ENCODE peak calls at places on chromosome 16, in eight cellular contexts. P is skeletal muscle cell, R is AG04450, O is pancreas, H is HFF-Myc, W is AG09309, V is endothelial cell of umbilical vein, Z is dorsolateral prefrontal cortex. U is an unnamed sample.

GRCh38 chr16:69859105-69859969 is 91.8 kb upstream of the CLEC18A start:
- DNase-seq in H (no peak), R (no peak), Z (no peak), P (no peak), V (peak), W (no peak), O (peak), U (no peak)

GRCh38 chr16:62363451-62363850 is 327.2 kb upstream of the CDH8 start:
- DNase-seq in P (no peak), Z (no peak), V (no peak), R (no peak), H (no peak), W (no peak), O (no peak), U (no peak)

GRCh38 chr16:70593544-70593943 is 52.8 kb upstream of the IL34 start:
- DNase-seq in W (no peak), O (no peak), Z (no peak), P (no peak), R (no peak), H (no peak), V (no peak), U (no peak)

GRCh38 chr16:31131841-31132271 is 3.7 kb downstream of the PRSS8 start:
- DNase-seq in H (no peak), P (no peak), Z (no peak), V (no peak), O (no peak), W (no peak), R (no peak), U (no peak)

GRCh38 chr16:14475370-14476139 is 154.5 kb downstream of the PARN start:
- DNase-seq in P (no peak), Z (no peak), R (no peak), W (no peak), O (no peak), H (no peak), V (no peak), U (no peak)

GRCh38 chr16:68359398-68360191 is 48.8 kb downstream of the PRMT7 start:
- DNase-seq in V (no peak), O (no peak), Z (no peak), H (no peak), R (no peak), P (no peak), W (no peak), U (no peak)

GRCh38 chr16:72990003-72990521 is 57.9 kb downstream of the ZFHX3 start:
- DNase-seq in W (peak), P (peak), O (no peak), V (peak), Z (no peak), H (peak), R (peak), U (no peak)

GRCh38 chr16:7509919-7510705 is 177.5 kb downstream of the RBFOX1 start:
- DNase-seq in P (peak), R (no peak), W (no peak), O (no peak), V (no peak), Z (peak), H (no peak), U (no peak)

GRCh38 chr16:69017036-69017783 is 88.2 kb upstream of the HAS3 start:
- DNase-seq in V (peak), O (no peak), P (no peak), Z (no peak), H (peak), W (peak), R (no peak), U (no peak)

GRCh38 chr16:26838931-26839330 is 227.8 kb upstream of the C16orf82 start:
- DNase-seq in H (no peak), V (no peak), Z (no peak), R (no peak), W (no peak), O (no peak), P (no peak), U (no peak)

GRCh38 chr16:5875416-5875815 is 777.8 kb upstream of the EEF2KMT start:
- DNase-seq in W (no peak), H (no peak), O (no peak), V (no peak), Z (no peak), R (no peak), P (no peak), U (no peak)

GRCh38 chr16:5001986-5002385 is 31.7 kb downstream of the NAGPA start:
- DNase-seq in W (no peak), P (no peak), H (no peak), V (no peak), O (no peak), Z (no peak), R (no peak), U (no peak)

GRCh38 chr16:29877266-29877961 is 14.4 kb upstream of the CDIPT start:
- DNase-seq in W (no peak), V (peak), O (no peak), R (no peak), P (no peak), H (no peak), Z (no peak), U (no peak)

GRCh38 chr16:88853336-88853941 is 3.3 kb downstream of the GALNS start:
- DNase-seq in P (no peak), O (no peak), Z (no peak), W (no peak), R (no peak), V (no peak), H (no peak), U (no peak)

GRCh38 chr16:12061336-12062055 is 85.0 kb downstream of the SNX29 start:
- DNase-seq in W (no peak), R (no peak), H (no peak), V (no peak), Z (no peak), O (no peak), P (no peak), U (no peak)

GRCh38 chr16:31708348-31708747 is 165.3 kb upstream of the ZNF267 start:
- DNase-seq in Z (no peak), V (no peak), W (no peak), H (no peak), O (no peak), P (no peak), R (no peak), U (no peak)

GRCh38 chr16:58511933-58512815 is 3.1 kb upstream of the SETD6 start:
- DNase-seq in Z (peak), O (peak), P (no peak), H (no peak), W (no peak), R (peak), V (peak), U (peak)

GRCh38 chr16:10934325-10935107 is 7.8 kb downstream of the DEXI start:
- DNase-seq in O (no peak), Z (no peak), R (no peak), P (no peak), W (no peak), V (no peak), H (no peak), U (no peak)

GRCh38 chr16:10935491-10935890 is 6.8 kb downstream of the DEXI start:
- DNase-seq in V (no peak), Z (no peak), H (no peak), P (no peak), O (no peak), R (no peak), W (no peak), U (no peak)

GRCh38 chr16:10937068-10937859 is 5.0 kb downstream of the DEXI start:
- DNase-seq in R (no peak), V (no peak), W (no peak), P (no peak), Z (no peak), H (no peak), O (no peak), U (no peak)

GRCh38 chr16:10938321-10938720 is 3.9 kb downstream of the DEXI start:
- DNase-seq in W (no peak), H (no peak), R (no peak), V (no peak), Z (no peak), P (no peak), O (peak), U (no peak)

DNA sequence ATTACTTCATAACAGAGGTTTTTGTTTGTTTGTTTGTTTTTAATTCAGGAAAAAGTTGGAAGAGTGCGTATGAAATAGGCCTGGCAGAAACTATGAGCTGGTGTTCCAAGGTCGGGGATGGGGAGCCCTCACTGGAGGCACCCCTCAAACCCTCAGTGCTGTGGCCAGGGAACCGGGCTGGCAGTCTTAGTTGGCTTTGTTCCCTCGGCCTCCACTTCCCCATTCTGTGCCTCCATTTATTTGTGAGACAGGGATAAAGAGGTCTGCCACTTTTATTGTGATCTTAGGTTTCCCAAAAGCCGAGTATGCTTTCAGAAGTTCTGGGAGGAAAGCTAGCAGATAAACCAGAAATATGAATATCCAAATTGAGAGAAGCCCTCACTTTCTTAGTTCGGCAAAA is 5.7 kb downstream of the DEXI start:
- DNase-seq in H (no peak), V (no peak), W (no peak), Z (no peak), R (no peak), P (no peak), O (no peak), U (no peak)
- H3K4me3 ChIP-seq in H (no peak), V (no peak), W (no peak), Z (no peak), R (no peak), P (no peak), O (no peak), U (no peak)

GRCh38 chr16:86497551-86498021 is 12.7 kb upstream of the FOXF1 start:
- DNase-seq in O (no peak), W (no peak), V (no peak), Z (no peak), P (no peak), R (no peak), H (no peak), U (no peak)
- H3K4me3 ChIP-seq in O (no peak), W (no peak), V (no peak), Z (no peak), P (no peak), R (peak), H (peak), U (no peak)

DNA sequence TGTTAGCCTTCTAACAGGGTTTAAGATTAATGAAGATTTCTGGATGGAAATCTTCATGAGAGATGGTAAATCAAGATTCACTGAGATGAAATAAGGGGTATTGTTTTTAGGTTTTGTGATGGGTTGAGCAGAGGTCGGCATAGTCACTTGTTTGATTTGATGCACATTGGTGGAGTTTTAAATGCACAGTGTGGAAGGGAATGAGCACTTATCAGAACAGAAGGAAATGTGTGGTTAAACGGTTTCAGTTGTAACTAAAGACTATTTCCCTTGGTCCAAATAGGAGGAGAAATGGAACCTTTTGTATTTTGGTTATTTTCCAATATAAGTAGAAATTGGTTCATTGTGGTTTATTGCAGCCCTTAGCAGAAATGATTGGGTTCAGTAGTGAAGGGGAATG is 34.1 kb downstream of the CBFB start:
- DNase-seq in R (no peak), H (no peak), V (no peak), P (no peak), W (no peak), O (no peak), Z (no peak), U (no peak)
- H3K4me3 ChIP-seq in R (no peak), H (no peak), V (no peak), P (no peak), W (no peak), O (no peak), Z (no peak), U (no peak)

GRCh38 chr16:84730406-84731106 is 30.8 kb downstream of the USP10 start:
- DNase-seq in V (peak), W (peak), R (peak), P (peak), Z (no peak), H (peak), O (no peak), U (no peak)
- H3K4me3 ChIP-seq in V (no peak), W (no peak), R (peak), P (peak), Z (no peak), H (no peak), O (no peak), U (no peak)

DNA sequence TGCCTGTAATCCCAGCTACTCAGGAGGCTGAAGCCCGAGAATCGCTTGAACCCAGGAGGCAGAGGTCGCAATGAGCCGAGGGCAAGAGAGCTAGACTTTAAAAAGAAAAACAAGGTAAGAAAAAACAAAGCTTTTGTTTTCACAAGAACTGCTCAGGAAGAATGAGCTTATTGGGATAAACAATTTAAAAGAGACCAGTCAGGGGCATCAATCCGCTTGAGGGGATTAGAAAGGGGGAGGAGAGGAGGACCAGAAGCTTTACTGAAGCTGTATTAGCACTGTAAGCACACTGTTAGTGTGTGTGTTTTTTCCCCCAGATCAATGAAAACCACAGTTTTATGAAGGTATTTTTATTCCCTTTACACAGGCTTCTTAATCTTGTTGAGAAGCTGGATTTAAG is 8.8 kb downstream of the TMEM170A start:
- DNase-seq in V (no peak), Z (no peak), H (no peak), W (no peak), R (no peak), O (no peak), P (no peak), U (no peak)
- H3K4me3 ChIP-seq in V (no peak), Z (no peak), H (no peak), W (no peak), R (no peak), O (no peak), P (no peak), U (no peak)

DNA sequence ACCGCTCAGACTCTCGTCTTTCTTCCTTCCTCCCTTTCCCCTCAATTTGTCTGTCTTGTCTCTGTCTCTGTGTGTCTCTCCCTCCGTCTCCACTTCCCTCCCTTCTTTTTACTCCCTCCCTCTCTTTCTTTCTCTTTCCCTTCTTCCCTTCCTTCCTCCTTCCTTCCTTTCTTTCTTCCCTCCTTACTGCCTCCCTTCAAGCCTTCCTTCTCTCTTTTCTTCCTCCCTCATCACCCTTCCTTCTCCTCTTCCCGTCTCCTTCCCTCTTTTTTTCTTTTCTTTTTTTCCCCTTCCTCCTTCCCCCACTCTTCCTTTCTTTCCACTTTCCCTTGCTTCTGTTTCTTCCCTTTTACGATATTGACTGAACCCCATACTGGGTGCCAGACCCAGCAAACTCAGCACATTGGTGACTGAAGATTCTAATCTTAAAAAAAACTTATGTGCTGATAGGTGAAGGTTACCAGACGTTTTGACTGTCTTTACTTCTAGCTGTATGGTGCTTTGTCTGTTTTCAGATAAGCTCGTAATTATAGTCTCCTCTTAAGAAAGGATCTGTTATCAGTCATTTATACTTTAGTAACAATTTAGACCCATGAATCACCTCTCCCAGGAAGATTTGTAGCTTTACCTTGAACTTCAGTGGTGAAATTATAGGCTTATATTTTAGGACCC is 481 bp upstream of the BRD7 start:
- DNase-seq in H (no peak), P (no peak), Z (no peak), V (peak), W (no peak), R (no peak), O (no peak), U (no peak)
- H3K4me3 ChIP-seq in H (peak), P (peak), Z (peak), V (peak), W (peak), R (peak), O (no peak), U (peak)

GRCh38 chr16:1769402-1770300 is 1.7 kb downstream of the NME3 start:
- DNase-seq in W (no peak), R (no peak), V (no peak), O (no peak), P (no peak), H (no peak), Z (no peak), U (no peak)
- H3K4me3 ChIP-seq in W (no peak), R (peak), V (no peak), O (no peak), P (no peak), H (peak), Z (no peak), U (no peak)